ENCODE peak calls at places on chromosomes 12 and 14, in five cellular contexts. K is brain microvascular endothelial cell, M is suprapubic skin, A is AG10803, F is WTC11. B is an unnamed sample.

GRCh38 chr12:76636141-76636692 is 76.6 kb upstream of the OSBPL8 start:
- DNase-seq in F (no peak), M (no peak), A (no peak), K (no peak), B (no peak)

GRCh38 chr14:56120091-56120632 is 2.0 kb downstream of the PELI2 start:
- DNase-seq in M (no peak), A (peak), F (no peak), K (no peak), B (no peak)

GRCh38 chr14:70139384-70139783 is 49.4 kb downstream of the SLC8A3 start:
- DNase-seq in M (no peak), A (no peak), K (no peak), F (no peak), B (no peak)

GRCh38 chr14:72902802-72903530 is 9.1 kb upstream of the DPF3 start:
- DNase-seq in K (no peak), F (no peak), M (no peak), A (no peak), B (no peak)

GRCh38 chr12:132921685-132922084 is 34.3 kb upstream of the CHFR start:
- DNase-seq in M (no peak), F (peak), A (no peak), K (no peak), B (no peak)

GRCh38 chr14:50830044-50830931 is 674 bp downstream of the NIN start:
- DNase-seq in A (peak), M (peak), F (peak), K (peak), B (peak)

GRCh38 chr12:25811656-25812126 is 146.8 kb upstream of the RASSF8 start:
- DNase-seq in M (no peak), K (peak), A (peak), F (no peak), B (no peak)

GRCh38 chr14:55699131-55700057 is 119.4 kb downstream of the KTN1 start:
- DNase-seq in K (peak), M (no peak), A (peak), F (no peak), B (no peak)

GRCh38 chr12:53843545-53843944 is 91.8 kb upstream of the CISTR start:
- DNase-seq in K (no peak), M (no peak), A (no peak), F (no peak), B (no peak)

GRCh38 chr14:63492391-63492790 is 50.8 kb downstream of the PPP2R5E start:
- DNase-seq in M (no peak), F (no peak), A (peak), K (peak), B (no peak)

GRCh38 chr14:105201928-105202513 is 20.9 kb upstream of the NUDT14 start:
- DNase-seq in M (no peak), A (no peak), F (no peak), K (no peak), B (no peak)

GRCh38 chr14:35708072-35708471 is 101.0 kb downstream of the RALGAPA1 start:
- DNase-seq in F (no peak), A (no peak), M (no peak), K (no peak), B (no peak)

GRCh38 chr14:94048676-94049624 is 22.8 kb downstream of the OTUB2 start:
- DNase-seq in K (no peak), F (no peak), M (no peak), A (no peak), B (peak)

GRCh38 chr12:48853228-48853688 is 1.3 kb upstream of the DDX23 start:
- DNase-seq in F (peak), A (peak), K (peak), M (peak), B (peak)

GRCh38 chr12:29726321-29726692 is 57.4 kb downstream of the TMTC1 start:
- DNase-seq in A (no peak), F (no peak), K (peak), M (no peak), B (no peak)

GRCh38 chr12:132268674-132269073 is 60.7 kb downstream of the GALNT9 start:
- DNase-seq in K (no peak), F (no peak), A (no peak), M (no peak), B (no peak)

GRCh38 chr14:86574026-86574777 is 1044.3 kb downstream of the FLRT2 start:
- DNase-seq in K (peak), A (peak), M (no peak), F (no peak), B (no peak)

GRCh38 chr14:104315169-104315568 is 176.8 kb downstream of the KIF26A start:
- DNase-seq in A (no peak), F (peak), M (peak), K (no peak), B (no peak)

GRCh38 chr12:123942277-123942653 is 30.4 kb downstream of the CCDC92 start:
- DNase-seq in M (no peak), A (peak), K (peak), F (no peak), B (no peak)

GRCh38 chr14:33280646-33281045 is 342.0 kb downstream of the NPAS3 start:
- DNase-seq in A (peak), F (no peak), M (no peak), K (peak), B (no peak)

GRCh38 chr14:76580967-76581366 is 180.3 kb upstream of the VASH1 start:
- DNase-seq in A (no peak), M (no peak), F (no peak), K (no peak), B (no peak)

GRCh38 chr12:31482816-31483215 is 108.1 kb downstream of the DENND5B start:
- DNase-seq in A (peak), M (no peak), K (peak), F (no peak), B (no peak)

GRCh38 chr12:92593734-92594402 is 108.9 kb upstream of the PLEKHG7 start:
- DNase-seq in M (no peak), K (peak), A (peak), F (no peak), B (no peak)

GRCh38 chr14:67461341-67461985 is 27.1 kb downstream of the TMEM229B start:
- DNase-seq in A (peak), K (peak), M (no peak), F (no peak), B (no peak)

GRCh38 chr14:67420102-67420739 is 8.3 kb upstream of the PLEK2 start:
- DNase-seq in A (no peak), F (peak), M (no peak), K (no peak), B (no peak)

GRCh38 chr12:79690156-79690605 is 583 bp downstream of the PAWR start:
- DNase-seq in F (peak), M (peak), K (peak), A (peak), B (peak)

GRCh38 chr12:40286583-40286982 is 61.8 kb downstream of the LRRK2 start:
- DNase-seq in K (no peak), M (no peak), F (no peak), A (peak), B (no peak)

GRCh38 chr14:22124071-22124613 is 450.5 kb upstream of the OR4E1 start:
- DNase-seq in F (no peak), K (no peak), M (no peak), A (no peak), B (no peak)

GRCh38 chr12:75812341-75813018 is 219.1 kb downstream of the PHLDA1 start:
- DNase-seq in M (no peak), A (peak), K (no peak), F (no peak), B (no peak)

GRCh38 chr14:96216627-96217026 is 12.0 kb downstream of the BDKRB2 start:
- DNase-seq in M (no peak), F (no peak), A (no peak), K (no peak), B (no peak)

GRCh38 chr14:47277703-47278102 is 397.7 kb downstream of the MDGA2 start:
- DNase-seq in A (no peak), M (no peak), K (no peak), F (no peak), B (no peak)

GRCh38 chr12:10540776-10541205 is 35.1 kb downstream of the EIF2S3B start:
- DNase-seq in K (peak), M (no peak), A (peak), F (no peak), B (no peak)

GRCh38 chr14:83217492-83217891 is 1683.8 kb upstream of the SEL1L start:
- DNase-seq in A (peak), F (no peak), K (peak), M (peak), B (no peak)

GRCh38 chr14:29576997-29577396 is 350.6 kb downstream of the PRKD1 start:
- DNase-seq in F (no peak), K (no peak), A (no peak), M (no peak), B (no peak)

GRCh38 chr12:3233813-3234212 is 156.6 kb downstream of the TSPAN9 start:
- DNase-seq in F (no peak), A (no peak), M (no peak), K (no peak), B (no peak)

GRCh38 chr14:105563347-105563737 is 37.0 kb downstream of the TMEM121 start:
- DNase-seq in K (no peak), M (no peak), A (no peak), F (no peak), B (no peak)

GRCh38 chr12:97404549-97404948 is 58.1 kb upstream of the RMST start:
- DNase-seq in F (peak), A (peak), M (no peak), K (peak), B (no peak)

DNA sequence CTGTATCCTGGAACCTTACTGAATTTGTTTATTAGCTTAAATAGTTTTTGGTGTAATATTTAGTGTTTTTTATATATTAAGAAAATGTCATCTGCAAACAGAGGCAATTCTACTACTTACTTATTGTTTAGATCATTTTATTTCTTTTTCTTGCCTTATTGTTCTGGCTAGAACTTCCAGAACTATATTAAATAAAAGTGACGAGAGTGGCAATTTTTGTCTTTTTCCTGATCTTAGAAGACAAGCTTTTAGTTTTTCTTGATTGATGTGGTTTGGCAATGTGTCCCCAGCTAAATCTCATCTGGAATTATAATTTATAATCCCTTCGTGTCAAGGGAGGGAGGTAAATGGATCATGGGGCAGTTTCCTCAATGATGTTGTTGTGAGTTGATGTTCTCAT is 857.8 kb downstream of the SLC6A15 start:
- DNase-seq in K (no peak), M (no peak), F (no peak), A (no peak), B (no peak)
- TF ChIP-seq CTCF in K (no peak), M (no peak), F (no peak), A (no peak), B (no peak)

GRCh38 chr12:113135178-113136127 is at the start of gene RASAL1:
- DNase-seq in F (peak), M (no peak), K (no peak), A (no peak), B (no peak)
- TF ChIP-seq CTCF in F (peak), M (peak), K (peak), A (no peak), B (peak)

DNA sequence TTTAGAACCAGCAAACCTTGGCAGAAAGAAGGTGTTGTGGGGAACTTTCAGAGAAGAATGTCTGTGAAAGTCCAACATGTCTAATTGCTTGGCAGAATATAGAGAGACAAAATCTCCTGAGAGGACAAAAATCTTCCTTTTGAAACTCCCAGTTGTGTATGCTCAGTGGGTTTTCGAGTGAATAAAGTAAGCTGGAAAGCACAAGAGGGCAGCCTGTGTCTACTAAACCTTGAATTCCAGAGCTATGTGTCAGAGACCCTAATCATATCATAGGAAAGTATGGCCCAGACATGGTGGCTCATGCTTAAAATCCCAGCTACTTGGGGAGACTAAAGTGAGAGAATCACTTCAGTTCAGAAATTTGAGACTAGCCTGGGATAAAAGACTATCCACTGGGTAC is 661.2 kb downstream of the SLC16A7 start:
- DNase-seq in K (peak), M (no peak), F (no peak), A (peak), B (no peak)
- TF ChIP-seq CTCF in K (peak), M (no peak), F (no peak), A (no peak), B (peak)

GRCh38 chr14:98172243-98172778 is 1099.7 kb downstream of the BCL11B start:
- DNase-seq in F (no peak), K (no peak), M (no peak), A (no peak), B (no peak)

GRCh38 chr14:98168196-98168985 is 1103.6 kb downstream of the BCL11B start:
- DNase-seq in M (no peak), K (no peak), F (no peak), A (no peak), B (no peak)

GRCh38 chr14:98169170-98169587 is 1102.8 kb downstream of the BCL11B start:
- DNase-seq in K (no peak), F (no peak), M (no peak), A (no peak), B (no peak)

GRCh38 chr14:98171654-98172053 is 1100.3 kb downstream of the BCL11B start:
- DNase-seq in K (no peak), F (no peak), A (no peak), M (no peak), B (no peak)

GRCh38 chr14:98170580-98170979 is 1101.4 kb downstream of the BCL11B start:
- DNase-seq in F (no peak), K (no peak), M (no peak), A (no peak), B (no peak)
- TF ChIP-seq CTCF in F (no peak), K (no peak), M (no peak), A (no peak), B (no peak)

DNA sequence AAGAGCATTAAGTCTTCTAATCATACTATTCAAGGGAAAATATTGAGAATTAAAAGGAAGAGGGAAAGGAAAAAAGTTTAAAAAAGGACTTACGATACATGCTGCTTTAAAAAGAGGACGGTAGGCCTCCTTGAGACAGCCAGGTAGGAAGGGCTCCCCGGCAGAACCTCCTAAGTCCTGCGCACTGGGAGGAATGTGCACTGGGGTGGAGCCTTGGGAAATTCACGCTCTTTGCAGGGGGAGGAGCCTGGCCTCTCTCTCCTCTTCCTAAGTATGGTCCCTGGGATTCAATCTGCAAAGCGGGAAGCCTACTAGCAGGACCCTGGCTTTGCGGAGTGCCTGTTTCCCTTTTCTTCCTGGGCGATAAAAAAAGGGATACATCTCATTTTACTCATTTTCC is 553.0 kb downstream of the RPS29 start:
- DNase-seq in M (no peak), K (no peak), F (peak), A (no peak), B (no peak)
- TF ChIP-seq CTCF in M (no peak), K (no peak), F (no peak), A (no peak), B (no peak)